ENCODE peak calls at places on chromosomes 7 and 10, in eight cellular contexts. A, H, V, T, K, O, Q and U are unnamed samples.

GRCh38 chr7:129271500-129272355 is 46.9 kb downstream of the AHCYL2 start:
- DNase-seq in A (no peak), H (peak; percentile 23), V (no peak), T (no peak), K (peak; percentile 47), O (peak; percentile 71), Q (peak; percentile 50), U (peak; percentile 83)

GRCh38 chr7:102836206-102836938 is 76.4 kb upstream of the LRRC17 start:
- DNase-seq in A (no peak), H (no peak), V (peak; percentile 19), T (no peak), K (peak; percentile 58), O (no peak), Q (no peak), U (no peak)

GRCh38 chr7:16357921-16358320 is 63.4 kb downstream of the CRPPA start:
- DNase-seq in A (peak; percentile 44), H (no peak), V (no peak), T (no peak), K (no peak), O (no peak), Q (peak; percentile 95), U (no peak)

GRCh38 chr7:36171503-36171902 is 18.4 kb downstream of the EEPD1 start:
- DNase-seq in A (no peak), H (no peak), V (no peak), T (no peak), K (no peak), O (no peak), Q (no peak), U (no peak)

GRCh38 chr7:1938788-1939433 is 268.8 kb downstream of the ELFN1 start:
- DNase-seq in A (no peak), H (no peak), V (no peak), T (no peak), K (no peak), O (no peak), Q (no peak), U (no peak)

GRCh38 chr10:73786512-73786885 is 1.1 kb downstream of the ZSWIM8 start:
- DNase-seq in A (no peak), H (no peak), V (no peak), T (no peak), K (no peak), O (no peak), Q (no peak), U (no peak)

GRCh38 chr7:6392712-6393666 is 54.8 kb downstream of the DAGLB start:
- DNase-seq in A (peak; percentile 79), H (no peak), V (peak; percentile 60), T (peak; percentile 91), K (no peak), O (peak; percentile 96), Q (no peak), U (no peak)

GRCh38 chr7:36967387-36967786 is 243.1 kb upstream of the AOAH start:
- DNase-seq in A (no peak), H (no peak), V (peak; percentile 22), T (no peak), K (no peak), O (peak; percentile 75), Q (peak; percentile 69), U (peak; percentile 75)